ENCODE peak calls at places on chromosomes 16 and 17, in ten cellular contexts. X is ecto neural progenitor cell; G is activated CD4-positive, alpha-beta T cell treated with anti-CD3 and anti-CD28 coated beads, Interleukin-2, amount 50 U/mL, for 1 hour; N is ascending aorta; O is stimulated activated CD4-positive, alpha-beta T cell treated with anti-CD3 and anti-CD28 coated beads, Interleukin-2, amount 100 ng/mL, for 48 hours; V is EH; E is HuH-7; I is non-pigmented ciliary epithelial cell; F is anterior cingulate cortex; K is activated naive CD8-positive, alpha-beta T cell treated with anti-CD3 and anti-CD28 coated beads, Interleukin-2, amount 10 ng/mL, durations not matched to agents 7 days and 5 days. C is an unnamed sample.
A peak's percentile ranks its signal among the peaks of the same experiment; 100 is the strongest.

GRCh38 chr16:85659805-85660511 is 28.8 kb downstream of the GINS2 start:
- DNase-seq in X (peak; percentile 92), G (peak; percentile 61), N (no peak), O (peak; percentile 76), V (peak; percentile 61), E (peak; percentile 98), I (no peak), F (peak; percentile 47), K (peak; percentile 80), C (no peak)

GRCh38 chr16:88303890-88304819 is 78.6 kb upstream of the ZNF469 start:
- DNase-seq in X (no peak), G (no peak), N (no peak), O (no peak), V (peak; percentile 99), E (no peak), I (peak; percentile 97), F (no peak), K (no peak), C (no peak)

GRCh38 chr17:76716146-76716833 is 5.5 kb upstream of the MXRA7 start:
- DNase-seq in X (no peak), G (no peak), N (peak; percentile 90), O (no peak), V (peak; percentile 98), E (no peak), I (peak; percentile 100), F (peak; percentile 57), K (peak; percentile 62), C (no peak)

GRCh38 chr16:3012828-3013420 is at the start of gene CLDN9:
- DNase-seq in X (peak; percentile 67), G (no peak), N (no peak), O (no peak), V (no peak), E (no peak), I (no peak), F (no peak), K (no peak), C (no peak)

GRCh38 chr17:47298712-47299111 is 25.0 kb upstream of the EFCAB13 start:
- DNase-seq in X (no peak), G (no peak), N (no peak), O (no peak), V (no peak), E (no peak), I (no peak), F (no peak), K (no peak), C (no peak)

GRCh38 chr16:10878644-10879498 is 1.9 kb downstream of the CIITA start:
- DNase-seq in X (peak; percentile 48), G (no peak), N (peak; percentile 74), O (no peak), V (peak; percentile 53), E (no peak), I (no peak), F (peak; percentile 56), K (peak; percentile 64), C (no peak)

GRCh38 chr17:82978765-82979349 is 100.6 kb upstream of the METRNL start:
- DNase-seq in X (no peak), G (no peak), N (no peak), O (no peak), V (no peak), E (no peak), I (no peak), F (no peak), K (no peak), C (no peak)

GRCh38 chr16:28587386-28587785 is 9.5 kb downstream of the SULT1A2 start:
- DNase-seq in X (no peak), G (no peak), N (no peak), O (no peak), V (peak; percentile 76), E (no peak), I (no peak), F (no peak), K (no peak), C (peak; percentile 5)